ENCODE peak calls at places on chromosomes 3 and 15, in ten cellular contexts. D is activated CD8-positive, alpha-beta memory T cell treated with anti-CD3 and anti-CD28 coated beads, Interleukin-2, amount 50 U/mL, for 48 hours; P is stimulated activated naive CD8-positive, alpha-beta T cell treated with anti-CD3 and anti-CD28 coated beads, Interleukin-15, Interleukin-2, amounts not matched to agents 100 U/mL and 50 U/mL, for 24 hours; I is stimulated activated CD8-positive, alpha-beta memory T cell treated with anti-CD3 and anti-CD28 coated beads, Interleukin-7, amount 100 ng/mL, for 4 hours; B is DND-41; Z is stimulated activated CD4-positive, alpha-beta T cell treated with anti-CD3 and anti-CD28 coated beads, Interleukin-2, amount 100 ng/mL, for 48 hours; V is GM23248; W is anterior cingulate cortex; R is LoVo; K is GM10248. F is an unnamed sample.
A peak's percentile ranks its signal among the peaks of the same experiment; 100 is the strongest.

GRCh38 chr3:102530443-102531195 is 95.8 kb downstream of the ZPLD1 start:
- DNase-seq in P (no peak), Z (no peak), B (no peak), K (no peak), W (no peak), I (no peak), R (peak; percentile 8), V (peak; percentile 40), D (no peak), F (no peak)

GRCh38 chr15:41942886-41943285 is 29.5 kb downstream of the EHD4 start:
- DNase-seq in I (no peak), B (no peak), R (no peak), V (no peak), K (no peak), Z (no peak), D (peak; percentile 36), W (no peak), P (no peak), F (no peak)

GRCh38 chr3:15942936-15943335 is 145.2 kb upstream of the ANKRD28 start:
- DNase-seq in W (no peak), I (no peak), R (no peak), K (no peak), B (no peak), D (no peak), P (no peak), Z (no peak), V (no peak), F (no peak)

GRCh38 chr15:101607102-101607501 is 45.1 kb downstream of the TM2D3 start:
- DNase-seq in Z (no peak), I (no peak), P (no peak), V (no peak), R (no peak), K (no peak), B (no peak), D (no peak), W (no peak), F (no peak)

GRCh38 chr3:194130211-194130610 is 5.7 kb upstream of the HES1 start:
- DNase-seq in R (no peak), K (no peak), I (no peak), V (no peak), Z (no peak), W (no peak), B (no peak), P (no peak), D (no peak), F (no peak)

GRCh38 chr15:89326316-89326715 is 8.3 kb downstream of the POLG start:
- DNase-seq in Z (no peak), P (no peak), K (no peak), I (no peak), V (no peak), B (no peak), R (no peak), W (no peak), D (no peak), F (peak; percentile 66)

GRCh38 chr3:176375519-176375918 is 821.8 kb downstream of the TBL1XR1 start:
- DNase-seq in B (no peak), V (peak; percentile 5), D (no peak), R (no peak), I (no peak), Z (no peak), W (no peak), K (no peak), P (no peak), F (no peak)

GRCh38 chr15:66570842-66571241 is 5.0 kb upstream of the LCTL start:
- DNase-seq in W (no peak), D (peak; percentile 28), Z (no peak), B (no peak), I (no peak), P (no peak), V (no peak), R (no peak), K (no peak), F (no peak)

GRCh38 chr3:47057212-47057671 is 77.8 kb downstream of the NBEAL2 start:
- DNase-seq in P (peak; percentile 30), R (no peak), W (no peak), K (no peak), B (no peak), V (peak; percentile 58), I (peak; percentile 46), D (peak; percentile 58), Z (peak; percentile 26), F (no peak)

GRCh38 chr3:118641608-118642007 is 393.0 kb downstream of the IGSF11 start:
- DNase-seq in P (no peak), D (no peak), Z (no peak), K (no peak), R (no peak), W (peak; percentile 37), I (no peak), V (peak; percentile 12), B (peak; percentile 29), F (no peak)

GRCh38 chr3:99678023-99678422 is 39.6 kb downstream of the COL8A1 start:
- DNase-seq in I (no peak), P (no peak), B (no peak), R (no peak), D (no peak), V (peak; percentile 93), K (no peak), Z (no peak), W (no peak), F (no peak)

GRCh38 chr3:124846189-124846588 is 41.0 kb downstream of the ITGB5 start:
- DNase-seq in B (no peak), V (peak; percentile 85), K (no peak), Z (no peak), R (no peak), I (no peak), P (no peak), W (no peak), D (no peak), F (no peak)

GRCh38 chr15:76199106-76200082 is 111.9 kb downstream of the ETFA start:
- DNase-seq in K (no peak), Z (no peak), B (no peak), W (no peak), P (no peak), I (no peak), R (no peak), D (no peak), V (peak; percentile 92), F (peak; percentile 93)

GRCh38 chr15:68412218-68412617 is 19.7 kb downstream of the ITGA11 start:
- DNase-seq in P (no peak), K (no peak), Z (no peak), R (no peak), W (no peak), D (peak; percentile 29), I (no peak), V (no peak), B (no peak), F (peak; percentile 41)

GRCh38 chr3:24493951-24494615 is 567 bp downstream of the THRB start:
- DNase-seq in D (no peak), Z (no peak), K (no peak), P (no peak), B (no peak), V (peak; percentile 71), W (peak; percentile 51), I (no peak), R (peak; percentile 54), F (peak; percentile 90)